ENCODE peak calls at places on chromosomes 6 and 20, in ten cellular contexts. E is mesenchymal stem cell; W is fibroblast of lung; B is sigmoid colon; C is spleen; I is IMR-90; Q is Karpas-422; O is OCI-LY7; L is CD8-positive, alpha-beta memory T cell; T is gastrocnemius medialis. V is an unnamed sample.
A peak's percentile ranks its signal among the peaks of the same experiment; 100 is the strongest.

GRCh38 chr20:1617055-1617454 is 2.8 kb downstream of the SIRPB1 start:
- DNase-seq in E (no peak), L (no peak), Q (no peak), O (no peak), I (no peak), T (no peak), W (peak; percentile 34), C (no peak), B (no peak), V (no peak)

GRCh38 chr6:167699141-167700036 is 127.3 kb upstream of the AFDN start:
- DNase-seq in Q (peak; percentile 74), B (peak; percentile 82), W (peak; percentile 29), E (peak; percentile 64), T (peak; percentile 22), C (peak; percentile 93), L (no peak), I (no peak), O (peak; percentile 81), V (peak; percentile 57)

GRCh38 chr20:63102720-63103375 is 96.1 kb upstream of the BHLHE23 start:
- DNase-seq in L (peak; percentile 82), W (peak; percentile 9), Q (no peak), T (no peak), E (peak; percentile 23), C (peak; percentile 86), I (peak; percentile 6), O (no peak), B (peak; percentile 81), V (peak; percentile 72)

GRCh38 chr6:18179770-18180393 is 24.7 kb downstream of the KDM1B start:
- DNase-seq in O (no peak), L (no peak), B (no peak), E (no peak), Q (no peak), I (no peak), W (no peak), T (peak; percentile 9), C (no peak), V (no peak)

GRCh38 chr6:47633141-47633540 is 65.2 kb upstream of the ADGRF4 start:
- DNase-seq in C (no peak), B (no peak), W (peak; percentile 25), Q (no peak), L (no peak), I (no peak), T (no peak), O (no peak), E (peak; percentile 23), V (no peak)

GRCh38 chr20:52731086-52731485 is 241.1 kb upstream of the TSHZ2 start:
- DNase-seq in I (no peak), E (no peak), Q (no peak), W (no peak), L (no peak), O (no peak), C (no peak), T (no peak), B (no peak), V (no peak)

GRCh38 chr6:352474-352873 is 39.1 kb upstream of the IRF4 start:
- DNase-seq in C (no peak), B (peak; percentile 56), E (no peak), O (no peak), Q (no peak), I (no peak), T (no peak), W (no peak), L (no peak), V (no peak)

GRCh38 chr6:44004625-44005506 is 122.4 kb downstream of the MRPL14 start:
- DNase-seq in I (peak; percentile 33), Q (peak; percentile 72), L (no peak), T (no peak), E (peak; percentile 48), C (no peak), O (peak; percentile 35), B (no peak), W (no peak), V (no peak)

GRCh38 chr20:59253779-59254319 is 46.6 kb upstream of the EDN3 start:
- DNase-seq in L (peak; percentile 54), Q (peak; percentile 48), W (no peak), C (no peak), T (no peak), E (no peak), I (no peak), B (no peak), O (no peak), V (peak; percentile 19)

GRCh38 chr20:40651121-40651520 is 37.9 kb downstream of the MAFB start:
- DNase-seq in E (peak; percentile 20), B (no peak), O (no peak), W (peak; percentile 46), I (peak; percentile 8), C (no peak), Q (no peak), T (no peak), L (no peak), V (no peak)

GRCh38 chr20:37519508-37520416 is 1.3 kb upstream of the NNAT start:
- DNase-seq in Q (peak; percentile 93), C (no peak), T (no peak), L (no peak), O (peak; percentile 32), E (peak; percentile 12), I (no peak), W (no peak), B (peak; percentile 81), V (no peak)

GRCh38 chr6:139313784-139314545 is 22.2 kb upstream of the TXLNB start:
- DNase-seq in Q (no peak), C (no peak), T (no peak), W (no peak), L (no peak), O (no peak), I (peak; percentile 20), B (no peak), E (no peak), V (no peak)
- H3K4me1 ChIP-seq in Q (peaks cover 30% of the 10 kb centered on the region), C (peaks cover 5% of the 10 kb centered on the region), T (no peaks in the 10 kb centered on the region), W (peaks cover 4% of the 10 kb centered on the region), L (no peaks in the 10 kb centered on the region), O (peaks cover 22% of the 10 kb centered on the region), I (no peaks in the 10 kb centered on the region), B (no peaks in the 10 kb centered on the region), E (no peaks in the 10 kb centered on the region), V (no peaks in the 10 kb centered on the region)

DNA sequence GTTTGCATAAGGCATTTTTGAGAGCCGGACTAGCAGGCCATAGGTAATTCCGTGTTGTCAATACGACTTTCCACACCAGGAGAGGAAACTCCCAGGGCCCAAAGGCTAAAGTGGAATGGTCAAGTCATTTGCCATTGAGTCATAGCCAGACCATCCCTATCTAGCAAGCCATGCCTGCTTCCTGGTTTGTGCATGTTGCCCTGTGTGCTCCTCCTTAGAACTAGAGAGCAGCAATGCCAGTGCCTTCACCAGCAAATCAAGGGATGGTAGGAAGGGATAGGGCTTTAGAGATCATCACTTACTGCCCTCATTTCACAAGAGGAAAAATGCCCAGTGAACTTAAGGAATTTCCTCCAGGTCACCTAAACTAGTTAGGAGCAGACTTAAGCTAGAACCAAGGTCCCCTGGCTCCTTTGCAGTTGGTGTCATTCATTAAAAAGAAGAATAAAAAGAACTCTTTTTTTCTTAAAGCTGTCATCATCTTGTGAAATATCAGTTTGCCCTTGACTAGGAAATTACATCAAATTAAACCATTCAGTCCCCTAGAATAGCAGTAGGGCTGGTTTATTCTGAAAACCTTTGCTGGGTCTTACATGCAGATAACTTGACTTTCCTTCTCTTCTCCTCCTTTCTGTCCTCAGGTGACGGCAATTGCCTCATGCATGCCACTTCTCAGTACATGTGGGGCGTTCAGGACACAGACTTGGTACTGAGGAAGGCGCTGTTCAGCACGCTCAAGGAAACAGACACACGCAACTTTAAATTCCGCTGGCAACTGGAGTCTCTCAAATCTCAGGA is 7.3 kb downstream of the TNFAIP3 start:
- DNase-seq in O (no peak), W (no peak), I (no peak), C (no peak), E (peak; percentile 44), T (no peak), B (no peak), L (no peak), Q (no peak), V (no peak)
- H3K27ac ChIP-seq in O (no peak overlapping the region), W (no peak overlapping the region), I (no peak overlapping the region), C (peak overlapping the region; percentile 53), E (no peak overlapping the region), T (peak overlapping the region; percentile 34), B (peak overlapping the region; percentile 76), L (no peak overlapping the region), Q (no peak overlapping the region), V (peak overlapping the region; percentile 99)

GRCh38 chr6:166005401-166005845 is 162.2 kb downstream of the TBXT start:
- DNase-seq in B (peak; percentile 89), L (no peak), Q (no peak), C (no peak), O (no peak), W (peak; percentile 74), I (peak; percentile 62), T (no peak), E (peak; percentile 69), V (no peak)

GRCh38 chr6:166007349-166008263 is 160.0 kb downstream of the TBXT start:
- DNase-seq in I (peak; percentile 88), C (no peak), W (peak; percentile 80), O (no peak), T (no peak), Q (no peak), B (peak; percentile 93), E (peak; percentile 70), L (no peak), V (no peak)

GRCh38 chr6:166008441-166009369 is 158.9 kb downstream of the TBXT start:
- DNase-seq in C (no peak), L (no peak), W (peak; percentile 71), O (no peak), I (peak; percentile 88), E (peak; percentile 84), T (no peak), B (peak; percentile 90), Q (no peak), V (no peak)

GRCh38 chr6:166005846-166006592 is 161.6 kb downstream of the TBXT start:
- DNase-seq in I (peak; percentile 94), E (peak; percentile 89), B (peak; percentile 88), T (no peak), O (no peak), W (peak; percentile 88), Q (no peak), L (no peak), C (no peak), V (no peak)

GRCh38 chr6:166006593-166007301 is 160.9 kb downstream of the TBXT start:
- DNase-seq in Q (no peak), C (no peak), L (no peak), T (no peak), W (peak; percentile 85), B (no peak), I (peak; percentile 89), E (peak; percentile 87), O (no peak), V (no peak)
- H3K4me3 ChIP-seq in Q (no peak overlapping the region), C (peak overlapping the region; percentile 44), L (no peak overlapping the region), T (peak overlapping the region; percentile 40), W (peak overlapping the region; percentile 12), B (peak overlapping the region; percentile 39), I (peak overlapping the region; percentile 26), E (peak overlapping the region; percentile 71), O (no peak overlapping the region), V (no peak overlapping the region)

DNA sequence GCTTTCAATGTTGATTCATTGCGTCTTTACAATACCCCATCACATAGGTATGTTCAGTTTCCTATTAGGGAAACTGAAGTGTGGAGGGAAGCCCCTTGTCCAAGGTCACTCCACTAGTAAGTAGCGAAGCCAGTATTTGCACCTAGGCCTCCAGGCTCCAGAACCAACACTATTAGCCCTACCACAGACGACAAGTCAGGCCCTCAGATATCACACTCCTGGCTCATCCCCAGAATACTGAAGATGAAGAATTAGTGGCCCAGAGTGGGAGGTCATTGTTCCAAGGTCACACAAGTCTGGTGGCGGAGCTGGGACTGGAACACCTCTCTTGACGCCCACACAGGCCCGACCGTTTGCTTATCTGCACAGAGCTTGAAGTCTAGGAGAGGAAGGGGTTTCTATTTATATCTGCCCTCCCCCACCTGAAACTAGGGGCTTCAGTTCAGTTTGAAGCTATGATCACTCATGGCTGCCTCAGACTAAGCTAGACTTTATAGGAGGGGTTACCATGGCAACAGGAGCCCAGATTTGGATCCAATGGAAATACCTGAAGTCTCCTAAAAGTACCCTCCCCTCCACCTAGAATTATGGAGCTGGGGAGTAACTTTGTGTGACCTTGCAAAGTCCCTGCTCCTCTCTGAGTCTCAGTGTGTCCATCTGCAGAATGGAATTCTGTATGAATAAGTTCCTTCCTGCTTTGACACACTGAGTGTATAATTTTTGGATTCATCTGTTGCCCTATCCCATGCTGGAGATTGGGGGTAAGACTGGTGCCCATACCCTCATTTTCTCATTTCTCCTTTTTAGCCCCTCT is 2.2 kb downstream of the SNTA1 start:
- DNase-seq in B (no peak), T (no peak), Q (no peak), E (no peak), O (peak; percentile 81), I (no peak), C (no peak), W (no peak), L (no peak), V (no peak)
- H3K4me1 ChIP-seq in B (peaks cover 28% of the 10 kb centered on the region), T (peaks cover 53% of the 10 kb centered on the region), Q (peaks cover 64% of the 10 kb centered on the region), E (peaks cover 20% of the 10 kb centered on the region), O (peaks cover 63% of the 10 kb centered on the region), I (peaks cover 6% of the 10 kb centered on the region), C (peaks cover 20% of the 10 kb centered on the region), W (peaks cover 8% of the 10 kb centered on the region), L (peaks cover 19% of the 10 kb centered on the region), V (peaks cover 11% of the 10 kb centered on the region)